ENCODE peak calls at places on chromosomes 7 and 10, in seven cellular contexts. One of them, this sample, is unnamed.

GRCh38 chr7:71131256-71131752 is 640 bp upstream of the GALNT17 start:
- DNase-seq in H1: no peak
- DNase-seq in CD8-positive, alpha-beta T cell: no peak
- DNase-seq in effector memory CD4-positive, alpha-beta T cell: no peak
- DNase-seq in sigmoid colon: peak
- DNase-seq in astrocyte: peak
- DNase-seq in brain microvascular endothelial cell: peak
- DNase-seq in this sample: no peak

GRCh38 chr10:86366902-86367338 is 325 bp upstream of the GRID1 start:
- DNase-seq in H1: no peak
- DNase-seq in CD8-positive, alpha-beta T cell: no peak
- DNase-seq in effector memory CD4-positive, alpha-beta T cell: no peak
- DNase-seq in sigmoid colon: peak
- DNase-seq in astrocyte: no peak
- DNase-seq in brain microvascular endothelial cell: no peak
- DNase-seq in this sample: no peak

GRCh38 chr7:91264924-91265681 is 870 bp downstream of the FZD1 start:
- DNase-seq in H1: no peak
- DNase-seq in CD8-positive, alpha-beta T cell: no peak
- DNase-seq in effector memory CD4-positive, alpha-beta T cell: no peak
- DNase-seq in sigmoid colon: peak
- DNase-seq in astrocyte: peak
- DNase-seq in brain microvascular endothelial cell: no peak
- DNase-seq in this sample: no peak

GRCh38 chr7:135672560-135673359 is 10.4 kb downstream of the STMP1 start:
- DNase-seq in H1: no peak
- DNase-seq in CD8-positive, alpha-beta T cell: no peak
- DNase-seq in effector memory CD4-positive, alpha-beta T cell: no peak
- DNase-seq in sigmoid colon: no peak
- DNase-seq in astrocyte: peak
- DNase-seq in brain microvascular endothelial cell: peak
- DNase-seq in this sample: no peak

GRCh38 chr10:47164126-47164799 is 135.7 kb upstream of the GDF10 start:
- DNase-seq in H1: no peak
- DNase-seq in CD8-positive, alpha-beta T cell: no peak
- DNase-seq in effector memory CD4-positive, alpha-beta T cell: no peak
- DNase-seq in sigmoid colon: no peak
- DNase-seq in astrocyte: peak
- DNase-seq in brain microvascular endothelial cell: peak
- DNase-seq in this sample: no peak

GRCh38 chr7:131620673-131621609 is 64.5 kb upstream of the PODXL start:
- DNase-seq in H1: no peak
- DNase-seq in CD8-positive, alpha-beta T cell: no peak
- DNase-seq in effector memory CD4-positive, alpha-beta T cell: no peak
- DNase-seq in sigmoid colon: no peak
- DNase-seq in astrocyte: peak
- DNase-seq in brain microvascular endothelial cell: peak
- DNase-seq in this sample: no peak

GRCh38 chr10:31011660-31012022 is 20.0 kb downstream of the ZNF438 start:
- DNase-seq in H1: no peak
- DNase-seq in CD8-positive, alpha-beta T cell: no peak
- DNase-seq in effector memory CD4-positive, alpha-beta T cell: no peak
- DNase-seq in sigmoid colon: no peak
- DNase-seq in astrocyte: peak
- DNase-seq in brain microvascular endothelial cell: no peak
- DNase-seq in this sample: no peak

GRCh38 chr10:99331207-99331803 is 2.1 kb downstream of the CNNM1 start:
- DNase-seq in H1: no peak
- DNase-seq in CD8-positive, alpha-beta T cell: no peak
- DNase-seq in effector memory CD4-positive, alpha-beta T cell: no peak
- DNase-seq in sigmoid colon: no peak
- DNase-seq in astrocyte: no peak
- DNase-seq in brain microvascular endothelial cell: no peak
- DNase-seq in this sample: no peak

GRCh38 chr10:208616-209015 is 73.4 kb downstream of the ZMYND11 start:
- DNase-seq in H1: no peak
- DNase-seq in CD8-positive, alpha-beta T cell: no peak
- DNase-seq in effector memory CD4-positive, alpha-beta T cell: no peak
- DNase-seq in sigmoid colon: no peak
- DNase-seq in astrocyte: no peak
- DNase-seq in brain microvascular endothelial cell: no peak
- DNase-seq in this sample: no peak

GRCh38 chr7:124269774-124270173 is 236.9 kb upstream of the TMEM229A start:
- DNase-seq in H1: no peak
- DNase-seq in CD8-positive, alpha-beta T cell: no peak
- DNase-seq in effector memory CD4-positive, alpha-beta T cell: no peak
- DNase-seq in sigmoid colon: no peak
- DNase-seq in astrocyte: no peak
- DNase-seq in brain microvascular endothelial cell: no peak
- DNase-seq in this sample: no peak

GRCh38 chr7:49023345-49024330 is 99.3 kb downstream of the CDC14C start:
- DNase-seq in H1: no peak
- DNase-seq in CD8-positive, alpha-beta T cell: no peak
- DNase-seq in effector memory CD4-positive, alpha-beta T cell: no peak
- DNase-seq in sigmoid colon: no peak
- DNase-seq in astrocyte: no peak
- DNase-seq in brain microvascular endothelial cell: no peak
- DNase-seq in this sample: no peak

GRCh38 chr10:69839696-69840345 is 38.1 kb downstream of the COL13A1 start:
- DNase-seq in H1: no peak
- DNase-seq in CD8-positive, alpha-beta T cell: no peak
- DNase-seq in effector memory CD4-positive, alpha-beta T cell: no peak
- DNase-seq in sigmoid colon: no peak
- DNase-seq in astrocyte: peak
- DNase-seq in brain microvascular endothelial cell: peak
- DNase-seq in this sample: no peak

GRCh38 chr7:50281680-50282445 is 22.7 kb upstream of the IKZF1 start:
- DNase-seq in H1: no peak
- DNase-seq in CD8-positive, alpha-beta T cell: no peak
- DNase-seq in effector memory CD4-positive, alpha-beta T cell: no peak
- DNase-seq in sigmoid colon: no peak
- DNase-seq in astrocyte: no peak
- DNase-seq in brain microvascular endothelial cell: no peak
- DNase-seq in this sample: no peak

GRCh38 chr7:94022550-94022949 is 18.4 kb upstream of the BET1 start:
- DNase-seq in H1: no peak
- DNase-seq in CD8-positive, alpha-beta T cell: no peak
- DNase-seq in effector memory CD4-positive, alpha-beta T cell: no peak
- DNase-seq in sigmoid colon: no peak
- DNase-seq in astrocyte: no peak
- DNase-seq in brain microvascular endothelial cell: no peak
- DNase-seq in this sample: no peak

GRCh38 chr10:96641896-96642295 is 55.1 kb upstream of the TM9SF3 start:
- DNase-seq in H1: no peak
- DNase-seq in CD8-positive, alpha-beta T cell: no peak
- DNase-seq in effector memory CD4-positive, alpha-beta T cell: no peak
- DNase-seq in sigmoid colon: no peak
- DNase-seq in astrocyte: no peak
- DNase-seq in brain microvascular endothelial cell: no peak
- DNase-seq in this sample: no peak

GRCh38 chr10:5640501-5640900 is 25.9 kb downstream of the ASB13 start:
- DNase-seq in H1: no peak
- DNase-seq in CD8-positive, alpha-beta T cell: no peak
- DNase-seq in effector memory CD4-positive, alpha-beta T cell: no peak
- DNase-seq in sigmoid colon: no peak
- DNase-seq in astrocyte: no peak
- DNase-seq in brain microvascular endothelial cell: no peak
- DNase-seq in this sample: no peak

GRCh38 chr7:123741940-123742339 is 6.9 kb downstream of the WASL start:
- DNase-seq in H1: no peak
- DNase-seq in CD8-positive, alpha-beta T cell: no peak
- DNase-seq in effector memory CD4-positive, alpha-beta T cell: no peak
- DNase-seq in sigmoid colon: no peak
- DNase-seq in astrocyte: no peak
- DNase-seq in brain microvascular endothelial cell: no peak
- DNase-seq in this sample: no peak

GRCh38 chr7:55490099-55490498 is 82.2 kb downstream of the VOPP1 start:
- DNase-seq in H1: no peak
- DNase-seq in CD8-positive, alpha-beta T cell: no peak
- DNase-seq in effector memory CD4-positive, alpha-beta T cell: no peak
- DNase-seq in sigmoid colon: no peak
- DNase-seq in astrocyte: no peak
- DNase-seq in brain microvascular endothelial cell: no peak
- DNase-seq in this sample: no peak

GRCh38 chr7:137519964-137520363 is 176.4 kb upstream of the PTN start:
- DNase-seq in H1: no peak
- DNase-seq in CD8-positive, alpha-beta T cell: no peak
- DNase-seq in effector memory CD4-positive, alpha-beta T cell: no peak
- DNase-seq in sigmoid colon: no peak
- DNase-seq in astrocyte: peak
- DNase-seq in brain microvascular endothelial cell: no peak
- DNase-seq in this sample: no peak

GRCh38 chr7:12564996-12565764 is 5.3 kb upstream of the SCIN start:
- DNase-seq in H1: no peak
- DNase-seq in CD8-positive, alpha-beta T cell: no peak
- DNase-seq in effector memory CD4-positive, alpha-beta T cell: no peak
- DNase-seq in sigmoid colon: no peak
- DNase-seq in astrocyte: peak
- DNase-seq in brain microvascular endothelial cell: peak
- DNase-seq in this sample: no peak

GRCh38 chr10:865257-865656 is 66.2 kb downstream of the LARP4B start:
- DNase-seq in H1: no peak
- DNase-seq in CD8-positive, alpha-beta T cell: no peak
- DNase-seq in effector memory CD4-positive, alpha-beta T cell: no peak
- DNase-seq in sigmoid colon: no peak
- DNase-seq in astrocyte: no peak
- DNase-seq in brain microvascular endothelial cell: no peak
- DNase-seq in this sample: no peak

GRCh38 chr10:67079126-67079525 is 153.3 kb downstream of the LRRTM3 start:
- DNase-seq in H1: no peak
- DNase-seq in CD8-positive, alpha-beta T cell: no peak
- DNase-seq in effector memory CD4-positive, alpha-beta T cell: no peak
- DNase-seq in sigmoid colon: no peak
- DNase-seq in astrocyte: no peak
- DNase-seq in brain microvascular endothelial cell: peak
- DNase-seq in this sample: no peak

GRCh38 chr7:105224884-105225651 is 163.7 kb downstream of the SRPK2 start:
- DNase-seq in H1: no peak
- DNase-seq in CD8-positive, alpha-beta T cell: no peak
- DNase-seq in effector memory CD4-positive, alpha-beta T cell: no peak
- DNase-seq in sigmoid colon: no peak
- DNase-seq in astrocyte: peak
- DNase-seq in brain microvascular endothelial cell: peak
- DNase-seq in this sample: no peak

GRCh38 chr7:30313348-30313747 is 29.0 kb downstream of the ZNRF2 start:
- DNase-seq in H1: no peak
- DNase-seq in CD8-positive, alpha-beta T cell: no peak
- DNase-seq in effector memory CD4-positive, alpha-beta T cell: no peak
- DNase-seq in sigmoid colon: no peak
- DNase-seq in astrocyte: no peak
- DNase-seq in brain microvascular endothelial cell: no peak
- DNase-seq in this sample: no peak

GRCh38 chr10:89283988-89284475 is 17.8 kb upstream of the IFIT2 start:
- DNase-seq in H1: no peak
- DNase-seq in CD8-positive, alpha-beta T cell: no peak
- DNase-seq in effector memory CD4-positive, alpha-beta T cell: no peak
- DNase-seq in sigmoid colon: peak
- DNase-seq in astrocyte: peak
- DNase-seq in brain microvascular endothelial cell: no peak
- DNase-seq in this sample: no peak

DNA sequence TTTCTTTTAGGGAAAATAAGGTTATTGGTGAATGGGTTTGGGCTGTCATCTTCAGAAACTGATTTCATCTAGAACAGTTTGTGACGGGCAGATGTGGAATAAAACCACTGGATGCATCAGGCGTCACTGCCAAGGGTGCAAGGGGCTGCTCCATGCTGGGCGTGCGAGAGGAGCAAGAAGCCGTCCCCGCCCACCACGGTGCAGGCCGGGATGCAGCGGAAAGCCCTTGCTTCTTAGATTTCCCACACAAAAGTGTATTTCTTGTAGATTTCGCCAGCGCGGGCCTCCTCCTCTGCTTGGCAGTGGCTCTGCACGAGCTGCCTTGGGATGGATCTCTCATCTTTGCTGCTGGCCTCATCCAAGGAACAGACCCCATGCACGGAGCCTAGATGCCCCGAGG is 189.3 kb downstream of the CUX1 start:
- DNase-seq in H1: no peak
- DNase-seq in CD8-positive, alpha-beta T cell: no peak
- DNase-seq in effector memory CD4-positive, alpha-beta T cell: no peak
- DNase-seq in sigmoid colon: no peak
- DNase-seq in astrocyte: no peak
- DNase-seq in brain microvascular endothelial cell: no peak
- DNase-seq in this sample: no peak
- H3K4me3 ChIP-seq in H1: no peak
- H3K4me3 ChIP-seq in CD8-positive, alpha-beta T cell: no peak
- H3K4me3 ChIP-seq in effector memory CD4-positive, alpha-beta T cell: no peak
- H3K4me3 ChIP-seq in sigmoid colon: no peak
- H3K4me3 ChIP-seq in astrocyte: no peak
- H3K4me3 ChIP-seq in brain microvascular endothelial cell: no peak
- H3K4me3 ChIP-seq in this sample: no peak

GRCh38 chr10:95531994-95532399 is 29.2 kb downstream of the SORBS1 start:
- DNase-seq in H1: no peak
- DNase-seq in CD8-positive, alpha-beta T cell: no peak
- DNase-seq in effector memory CD4-positive, alpha-beta T cell: no peak
- DNase-seq in sigmoid colon: no peak
- DNase-seq in astrocyte: no peak
- DNase-seq in brain microvascular endothelial cell: no peak
- DNase-seq in this sample: no peak
- H3K27ac ChIP-seq in H1: no peak
- H3K27ac ChIP-seq in CD8-positive, alpha-beta T cell: no peak
- H3K27ac ChIP-seq in effector memory CD4-positive, alpha-beta T cell: no peak
- H3K27ac ChIP-seq in sigmoid colon: peak
- H3K27ac ChIP-seq in astrocyte: no peak
- H3K27ac ChIP-seq in brain microvascular endothelial cell: no peak
- H3K27ac ChIP-seq in this sample: peak

DNA sequence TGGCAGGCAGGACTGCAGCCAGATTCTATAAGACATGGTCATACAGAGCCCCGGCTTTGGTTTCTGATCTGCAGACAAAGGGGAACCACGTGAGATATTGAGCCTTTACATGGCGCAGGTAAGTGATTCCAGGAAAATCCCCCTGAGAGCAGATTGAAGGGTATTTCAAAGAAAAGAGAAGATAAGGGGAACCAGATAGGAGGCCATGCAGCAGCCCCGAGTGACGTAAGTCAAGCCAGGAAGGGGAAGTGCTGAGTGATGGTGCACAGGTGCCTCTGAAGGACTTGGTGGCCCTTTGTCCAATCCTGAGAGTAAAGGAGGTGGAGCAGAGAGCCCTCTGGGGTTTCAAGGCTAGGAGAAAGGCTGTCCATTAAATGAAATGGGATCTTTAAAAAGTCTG is 329.0 kb downstream of the ACTR3B start:
- DNase-seq in H1: no peak
- DNase-seq in CD8-positive, alpha-beta T cell: no peak
- DNase-seq in effector memory CD4-positive, alpha-beta T cell: no peak
- DNase-seq in sigmoid colon: no peak
- DNase-seq in astrocyte: no peak
- DNase-seq in brain microvascular endothelial cell: no peak
- DNase-seq in this sample: no peak
- H3K4me3 ChIP-seq in H1: no peak
- H3K4me3 ChIP-seq in CD8-positive, alpha-beta T cell: no peak
- H3K4me3 ChIP-seq in effector memory CD4-positive, alpha-beta T cell: no peak
- H3K4me3 ChIP-seq in sigmoid colon: no peak
- H3K4me3 ChIP-seq in astrocyte: no peak
- H3K4me3 ChIP-seq in brain microvascular endothelial cell: no peak
- H3K4me3 ChIP-seq in this sample: no peak

GRCh38 chr10:122102867-122103525 is 114.0 kb downstream of the TACC2 start:
- DNase-seq in H1: no peak
- DNase-seq in CD8-positive, alpha-beta T cell: no peak
- DNase-seq in effector memory CD4-positive, alpha-beta T cell: no peak
- DNase-seq in sigmoid colon: peak
- DNase-seq in astrocyte: no peak
- DNase-seq in brain microvascular endothelial cell: no peak
- DNase-seq in this sample: no peak
- H3K27ac ChIP-seq in H1: no peak
- H3K27ac ChIP-seq in CD8-positive, alpha-beta T cell: no peak
- H3K27ac ChIP-seq in effector memory CD4-positive, alpha-beta T cell: no peak
- H3K27ac ChIP-seq in sigmoid colon: peak
- H3K27ac ChIP-seq in astrocyte: no peak
- H3K27ac ChIP-seq in brain microvascular endothelial cell: no peak
- H3K27ac ChIP-seq in this sample: no peak